ENCODE peak calls at places on chromosomes 3 and 15, in four cellular contexts. One of them, this sample, is unnamed.

GRCh38 chr3:100360757-100361496 is 26.4 kb downstream of the NIT2 start:
- DNase-seq in CD4-positive, alpha-beta memory T cell: no peak
- DNase-seq in tibial artery: no peak
- DNase-seq in BE2C: no peak
- DNase-seq in this sample: no peak

GRCh38 chr15:58396181-58396580 is 35.6 kb upstream of the LIPC start:
- DNase-seq in CD4-positive, alpha-beta memory T cell: no peak
- DNase-seq in tibial artery: no peak
- DNase-seq in BE2C: no peak
- DNase-seq in this sample: peak; percentile 41

GRCh38 chr15:72866866-72867616 is 83.5 kb upstream of the ADPGK start:
- DNase-seq in CD4-positive, alpha-beta memory T cell: no peak
- DNase-seq in tibial artery: no peak
- DNase-seq in BE2C: no peak
- DNase-seq in this sample: no peak

GRCh38 chr15:35289029-35289617 is 204.0 kb upstream of the NANOGP8 start:
- DNase-seq in CD4-positive, alpha-beta memory T cell: peak; percentile 0
- DNase-seq in tibial artery: no peak
- DNase-seq in BE2C: peak; percentile 30
- DNase-seq in this sample: peak; percentile 12

GRCh38 chr3:133570139-133570936 is 3.1 kb upstream of the CDV3 start:
- DNase-seq in CD4-positive, alpha-beta memory T cell: no peak
- DNase-seq in tibial artery: no peak
- DNase-seq in BE2C: no peak
- DNase-seq in this sample: no peak

GRCh38 chr3:64207289-64208086 is 17.8 kb downstream of the PRICKLE2 start:
- DNase-seq in CD4-positive, alpha-beta memory T cell: no peak
- DNase-seq in tibial artery: no peak
- DNase-seq in BE2C: peak; percentile 89
- DNase-seq in this sample: peak; percentile 31

GRCh38 chr3:45343947-45344346 is 44.4 kb upstream of the LARS2 start:
- DNase-seq in CD4-positive, alpha-beta memory T cell: peak; percentile 1
- DNase-seq in tibial artery: no peak
- DNase-seq in BE2C: peak; percentile 12
- DNase-seq in this sample: no peak

GRCh38 chr15:78167227-78167888 is 18.2 kb downstream of the IDH3A start:
- DNase-seq in CD4-positive, alpha-beta memory T cell: peak; percentile 36
- DNase-seq in tibial artery: no peak
- DNase-seq in BE2C: no peak
- DNase-seq in this sample: no peak

GRCh38 chr3:195698325-195699147 is 22.2 kb upstream of the MUC20 start:
- DNase-seq in CD4-positive, alpha-beta memory T cell: no peak
- DNase-seq in tibial artery: no peak
- DNase-seq in BE2C: no peak
- DNase-seq in this sample: no peak

GRCh38 chr3:121883507-121883906 is 10.7 kb upstream of the SLC15A2 start:
- DNase-seq in CD4-positive, alpha-beta memory T cell: no peak
- DNase-seq in tibial artery: no peak
- DNase-seq in BE2C: no peak
- DNase-seq in this sample: peak; percentile 18

GRCh38 chr3:11379824-11380281 is 107.7 kb downstream of the ATG7 start:
- DNase-seq in CD4-positive, alpha-beta memory T cell: no peak
- DNase-seq in tibial artery: no peak
- DNase-seq in BE2C: no peak
- DNase-seq in this sample: no peak

GRCh38 chr15:74172751-74173544 is 562 bp upstream of the ISLR start:
- DNase-seq in CD4-positive, alpha-beta memory T cell: no peak
- DNase-seq in tibial artery: peak; percentile 93
- DNase-seq in BE2C: peak; percentile 67
- DNase-seq in this sample: no peak

GRCh38 chr3:45048244-45048643 is 22.1 kb downstream of the CLEC3B start:
- DNase-seq in CD4-positive, alpha-beta memory T cell: no peak
- DNase-seq in tibial artery: no peak
- DNase-seq in BE2C: no peak
- DNase-seq in this sample: no peak

GRCh38 chr3:172520332-172520831 is 2.8 kb downstream of the TNFSF10 start:
- DNase-seq in CD4-positive, alpha-beta memory T cell: no peak
- DNase-seq in tibial artery: no peak
- DNase-seq in BE2C: no peak
- DNase-seq in this sample: no peak

GRCh38 chr15:65292938-65293518 is 2.8 kb upstream of the RNU5A-1 start:
- DNase-seq in CD4-positive, alpha-beta memory T cell: no peak
- DNase-seq in tibial artery: no peak
- DNase-seq in BE2C: no peak
- DNase-seq in this sample: no peak

GRCh38 chr3:50665603-50666115 is 9.1 kb upstream of the DOCK3 start:
- DNase-seq in CD4-positive, alpha-beta memory T cell: no peak
- DNase-seq in tibial artery: peak; percentile 35
- DNase-seq in BE2C: no peak
- DNase-seq in this sample: no peak

GRCh38 chr3:95813261-95813660 is 1001.1 kb upstream of the EPHA6 start:
- DNase-seq in CD4-positive, alpha-beta memory T cell: no peak
- DNase-seq in tibial artery: no peak
- DNase-seq in BE2C: no peak
- DNase-seq in this sample: no peak

GRCh38 chr3:14377838-14378169 is 24.6 kb upstream of the SLC6A6 start:
- DNase-seq in CD4-positive, alpha-beta memory T cell: peak; percentile 33
- DNase-seq in tibial artery: no peak
- DNase-seq in BE2C: no peak
- DNase-seq in this sample: no peak

GRCh38 chr15:43896543-43896942 is 69.7 kb downstream of the WDR76 start:
- DNase-seq in CD4-positive, alpha-beta memory T cell: no peak
- DNase-seq in tibial artery: no peak
- DNase-seq in BE2C: no peak
- DNase-seq in this sample: no peak

GRCh38 chr15:52491460-52491859 is 37.2 kb downstream of the MYO5A start:
- DNase-seq in CD4-positive, alpha-beta memory T cell: no peak
- DNase-seq in tibial artery: no peak
- DNase-seq in BE2C: no peak
- DNase-seq in this sample: no peak

DNA sequence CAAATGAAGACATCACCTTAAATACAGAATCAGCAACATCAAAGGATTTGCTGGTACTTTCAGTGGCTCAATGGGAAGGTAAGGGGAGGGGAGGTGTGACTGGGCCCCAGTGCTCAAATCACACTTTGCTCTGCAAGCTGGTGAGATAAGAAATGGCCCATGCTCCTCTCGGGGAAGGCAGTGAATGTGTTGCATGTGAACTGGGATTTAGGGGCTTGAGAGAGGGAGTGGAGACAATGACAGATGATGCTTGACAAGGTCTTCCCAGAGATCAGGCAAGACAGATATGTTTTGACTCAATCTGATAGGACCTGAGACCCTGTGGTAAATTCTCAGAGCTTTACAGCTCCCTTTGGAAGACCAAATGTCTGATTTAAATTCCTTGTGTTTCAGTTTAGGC is 233.0 kb upstream of the PROK2 start:
- DNase-seq in CD4-positive, alpha-beta memory T cell: no peak
- DNase-seq in tibial artery: no peak
- DNase-seq in BE2C: no peak
- DNase-seq in this sample: no peak
- H3K36me3 ChIP-seq in CD4-positive, alpha-beta memory T cell: no peaks in the 10 kb centered on the region
- H3K36me3 ChIP-seq in tibial artery: no peaks in the 10 kb centered on the region
- H3K36me3 ChIP-seq in BE2C: no peaks in the 10 kb centered on the region
- H3K36me3 ChIP-seq in this sample: no peaks in the 10 kb centered on the region

GRCh38 chr3:35675621-35676020 is 36.3 kb downstream of the ARPP21 start:
- DNase-seq in CD4-positive, alpha-beta memory T cell: no peak
- DNase-seq in tibial artery: no peak
- DNase-seq in BE2C: no peak
- DNase-seq in this sample: no peak

GRCh38 chr3:35677797-35678196 is 38.5 kb downstream of the ARPP21 start:
- DNase-seq in CD4-positive, alpha-beta memory T cell: no peak
- DNase-seq in tibial artery: no peak
- DNase-seq in BE2C: no peak
- DNase-seq in this sample: no peak

GRCh38 chr3:35679409-35680080 is 40.2 kb downstream of the ARPP21 start:
- DNase-seq in CD4-positive, alpha-beta memory T cell: no peak
- DNase-seq in tibial artery: no peak
- DNase-seq in BE2C: no peak
- DNase-seq in this sample: peak; percentile 16

GRCh38 chr3:35680866-35681650 is 41.7 kb downstream of the ARPP21 start:
- DNase-seq in CD4-positive, alpha-beta memory T cell: no peak
- DNase-seq in tibial artery: no peak
- DNase-seq in BE2C: no peak
- DNase-seq in this sample: no peak

GRCh38 chr3:35678552-35679220 is 39.4 kb downstream of the ARPP21 start:
- DNase-seq in CD4-positive, alpha-beta memory T cell: no peak
- DNase-seq in tibial artery: no peak
- DNase-seq in BE2C: no peak
- DNase-seq in this sample: no peak
- H3K4me3 ChIP-seq in CD4-positive, alpha-beta memory T cell: no peak overlapping the region
- H3K4me3 ChIP-seq in tibial artery: no peak overlapping the region
- H3K4me3 ChIP-seq in BE2C: no peak overlapping the region
- H3K4me3 ChIP-seq in this sample: peak overlapping the region; percentile 48

GRCh38 chr15:69446947-69447346 is 5.7 kb upstream of the RPLP1 start:
- DNase-seq in CD4-positive, alpha-beta memory T cell: no peak
- DNase-seq in tibial artery: no peak
- DNase-seq in BE2C: no peak
- DNase-seq in this sample: no peak
- H3K36me3 ChIP-seq in CD4-positive, alpha-beta memory T cell: no peaks in the 10 kb centered on the region
- H3K36me3 ChIP-seq in tibial artery: no peaks in the 10 kb centered on the region
- H3K36me3 ChIP-seq in BE2C: peaks cover 55% of the 10 kb centered on the region
- H3K36me3 ChIP-seq in this sample: peaks cover 55% of the 10 kb centered on the region

DNA sequence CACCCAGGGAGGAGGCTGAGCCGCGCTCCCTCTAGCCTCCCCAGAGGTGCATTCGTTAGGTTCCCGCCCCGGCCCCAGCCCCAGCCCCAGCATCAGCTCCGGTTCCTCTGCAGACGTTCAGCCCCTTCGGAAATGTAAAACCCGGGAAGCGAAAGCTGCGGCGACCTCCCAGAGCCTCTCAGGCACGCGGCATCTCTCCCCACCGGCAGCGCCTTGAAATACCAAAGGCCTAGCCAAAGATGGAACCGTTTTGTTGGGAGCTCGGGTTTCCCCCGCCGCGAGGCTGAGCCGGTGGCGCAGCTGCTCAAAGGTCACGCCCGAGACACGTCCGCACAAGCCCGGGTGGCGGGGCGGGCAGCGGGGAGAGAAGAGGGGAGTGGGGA is 77.8 kb upstream of the HES1 start:
- DNase-seq in CD4-positive, alpha-beta memory T cell: no peak
- DNase-seq in tibial artery: peak; percentile 73
- DNase-seq in BE2C: peak; percentile 56
- DNase-seq in this sample: peak; percentile 10
- H3K4me3 ChIP-seq in CD4-positive, alpha-beta memory T cell: peak overlapping the region; percentile 28
- H3K4me3 ChIP-seq in tibial artery: peak overlapping the region; percentile 34
- H3K4me3 ChIP-seq in BE2C: peak overlapping the region; percentile 40
- H3K4me3 ChIP-seq in this sample: no peak overlapping the region

DNA sequence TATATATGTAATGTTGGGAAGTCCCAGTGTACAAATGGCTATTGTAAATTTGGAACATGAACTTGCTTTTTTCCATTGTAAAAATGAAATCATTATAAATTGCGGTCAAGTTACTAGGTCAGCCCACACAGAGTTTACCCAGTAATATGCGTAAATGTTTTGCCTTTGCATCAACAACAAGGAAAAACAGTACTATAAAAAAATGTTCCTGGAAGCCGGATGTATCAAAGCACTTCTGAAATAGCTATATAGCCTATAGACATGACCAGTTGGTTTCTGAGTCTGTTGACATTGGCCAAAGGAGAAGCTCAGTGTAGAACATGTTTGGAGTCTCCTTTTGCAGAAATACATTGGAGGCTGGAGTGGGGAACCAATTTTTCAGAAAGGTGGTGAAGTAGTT is 23.2 kb downstream of the CTNNB1 start:
- DNase-seq in CD4-positive, alpha-beta memory T cell: no peak
- DNase-seq in tibial artery: no peak
- DNase-seq in BE2C: no peak
- DNase-seq in this sample: no peak
- H3K36me3 ChIP-seq in CD4-positive, alpha-beta memory T cell: peaks cover 37% of the 10 kb centered on the region
- H3K36me3 ChIP-seq in tibial artery: peaks cover 25% of the 10 kb centered on the region
- H3K36me3 ChIP-seq in BE2C: peaks cover 25% of the 10 kb centered on the region
- H3K36me3 ChIP-seq in this sample: peaks cover 38% of the 10 kb centered on the region

GRCh38 chr3:56137406-56137805 is 330.9 kb downstream of the ERC2 start:
- DNase-seq in CD4-positive, alpha-beta memory T cell: no peak
- DNase-seq in tibial artery: no peak
- DNase-seq in BE2C: no peak
- DNase-seq in this sample: no peak
- H3K4me3 ChIP-seq in CD4-positive, alpha-beta memory T cell: no peak overlapping the region
- H3K4me3 ChIP-seq in tibial artery: no peak overlapping the region
- H3K4me3 ChIP-seq in BE2C: no peak overlapping the region
- H3K4me3 ChIP-seq in this sample: no peak overlapping the region

GRCh38 chr15:67202991-67203390 is 51.5 kb downstream of the AAGAB start:
- DNase-seq in CD4-positive, alpha-beta memory T cell: no peak
- DNase-seq in tibial artery: no peak
- DNase-seq in BE2C: no peak
- DNase-seq in this sample: no peak
- H3K36me3 ChIP-seq in CD4-positive, alpha-beta memory T cell: peaks cover 20% of the 10 kb centered on the region
- H3K36me3 ChIP-seq in tibial artery: peaks cover 3% of the 10 kb centered on the region
- H3K36me3 ChIP-seq in BE2C: no peaks in the 10 kb centered on the region
- H3K36me3 ChIP-seq in this sample: peaks cover 20% of the 10 kb centered on the region

This sample was measured in WERI-Rb-1.